ENCODE peak calls at places on chromosomes 16 and 17, in six cellular contexts. P, U, E, Y, S and T are unnamed samples.

GRCh38 chr16:10646581-10647263 is 48.0 kb downstream of the TEKT5 start:
- DNase-seq in Y (peak; percentile 48), S (no peak), U (no peak), E (no peak), P (no peak), T (no peak)

GRCh38 chr17:78661092-78661770 is 84.0 kb upstream of the DNAH17 start:
- DNase-seq in U (no peak), S (no peak), E (peak; percentile 48), P (no peak), Y (peak; percentile 17), T (no peak)

GRCh38 chr16:66484453-66485213 is 57.5 kb downstream of the BEAN1 start:
- DNase-seq in P (peak; percentile 31), U (no peak), Y (no peak), E (no peak), S (no peak), T (no peak)

GRCh38 chr17:30788918-30789317 is 35.6 kb downstream of the CRLF3 start:
- DNase-seq in P (no peak), Y (no peak), U (no peak), S (no peak), E (no peak), T (no peak)

GRCh38 chr17:42201155-42201772 is 7.0 kb upstream of the GHDC start:
- DNase-seq in Y (no peak), U (no peak), E (peak; percentile 41), P (peak; percentile 14), S (no peak), T (no peak)

GRCh38 chr16:71351558-71351901 is 7.0 kb upstream of the CALB2 start:
- DNase-seq in U (no peak), Y (no peak), E (no peak), P (no peak), S (no peak), T (no peak)

GRCh38 chr17:43840814-43841213 is 6.2 kb upstream of the CD300LG start:
- DNase-seq in P (no peak), E (no peak), S (no peak), Y (no peak), U (no peak), T (no peak)

GRCh38 chr16:54336805-54337204 is 50.2 kb upstream of the IRX3 start:
- DNase-seq in Y (no peak), S (no peak), P (no peak), E (no peak), U (no peak), T (no peak)

GRCh38 chr16:77967054-77968035 is 55.0 kb upstream of the CLEC3A start:
- DNase-seq in E (no peak), U (no peak), S (no peak), P (no peak), Y (no peak), T (no peak)

GRCh38 chr17:79793924-79794304 is 3.0 kb downstream of the CBX8 start:
- DNase-seq in S (no peak), Y (no peak), U (no peak), P (no peak), E (no peak), T (no peak)

GRCh38 chr17:77365584-77366186 is 224.9 kb downstream of the SEC14L1 start:
- DNase-seq in S (no peak), Y (peak; percentile 64), U (no peak), P (no peak), E (peak; percentile 50), T (no peak)

GRCh38 chr17:74531231-74531761 is at the start of gene CD300LB:
- DNase-seq in P (no peak), E (no peak), Y (peak; percentile 32), S (no peak), U (no peak), T (no peak)

GRCh38 chr16:8555400-8555799 is 34.9 kb downstream of the TMEM114 start:
- DNase-seq in Y (no peak), P (no peak), S (no peak), U (no peak), E (no peak), T (no peak)

GRCh38 chr16:54245788-54246453 is 40.7 kb downstream of the IRX3 start:
- DNase-seq in P (no peak), S (no peak), E (no peak), U (no peak), Y (no peak), T (no peak)

GRCh38 chr17:79053251-79053925 is 21.2 kb upstream of the ENGASE start:
- DNase-seq in S (no peak), U (no peak), P (no peak), Y (peak; percentile 18), E (no peak), T (no peak)

GRCh38 chr16:71185366-71185765 is 45.2 kb downstream of the HYDIN start:
- DNase-seq in Y (no peak), S (no peak), E (no peak), U (no peak), P (no peak), T (no peak)

GRCh38 chr16:11543676-11544393 is 42.9 kb downstream of the LITAF start:
- DNase-seq in E (no peak), Y (no peak), P (no peak), S (no peak), U (no peak), T (no peak)

GRCh38 chr16:11265124-11265523 is 4.0 kb downstream of the TNP2 start:
- DNase-seq in P (no peak), U (no peak), Y (no peak), S (no peak), E (no peak), T (no peak)

GRCh38 chr16:14494396-14494795 is 135.7 kb downstream of the PARN start:
- DNase-seq in U (no peak), P (no peak), S (no peak), E (no peak), Y (no peak), T (no peak)

GRCh38 chr17:32484041-32484461 is 2.7 kb upstream of the CDK5R1 start:
- DNase-seq in P (no peak), S (no peak), U (no peak), E (no peak), Y (no peak), T (no peak)